ENCODE peak calls at places on chromosome 11, in ten cellular contexts. L, T, Q, K, R, E, D, H, P and I are unnamed samples.

GRCh38 chr11:114970908-114971645 is 292.8 kb downstream of the NXPE2 start:
- DNase-seq in E (no peak), H (no peak), L (no peak), K (no peak), P (no peak), T (no peak), R (no peak), Q (no peak), D (no peak), I (no peak)

GRCh38 chr11:3367221-3367620 is 11.7 kb downstream of the ZNF195 start:
- DNase-seq in H (no peak), Q (no peak), K (no peak), L (no peak), R (no peak), P (no peak), D (no peak), E (no peak), T (no peak), I (no peak)

GRCh38 chr11:86869966-86870570 is 69.7 kb downstream of the PRSS23 start:
- DNase-seq in L (peak), Q (peak), D (peak), P (peak), K (no peak), E (peak), T (peak), R (peak), H (no peak), I (peak)

GRCh38 chr11:116517584-116517983 is 255.2 kb downstream of the BUD13 start:
- DNase-seq in T (no peak), P (no peak), H (no peak), R (no peak), L (no peak), D (no peak), Q (no peak), E (no peak), K (no peak), I (no peak)

GRCh38 chr11:87454246-87454645 is 416.5 kb downstream of the TMEM135 start:
- DNase-seq in R (no peak), E (no peak), K (no peak), T (peak), Q (no peak), L (no peak), H (no peak), D (no peak), P (no peak), I (peak)

GRCh38 chr11:76410771-76411423 is 29.8 kb downstream of the GVQW3 start:
- DNase-seq in Q (peak), D (no peak), E (no peak), H (no peak), T (no peak), L (no peak), P (no peak), K (no peak), R (no peak), I (no peak)

GRCh38 chr11:117220999-117221774 is 10.7 kb downstream of the PCSK7 start:
- DNase-seq in D (no peak), H (no peak), K (no peak), E (peak), P (no peak), T (no peak), Q (no peak), R (peak), L (peak), I (no peak)

GRCh38 chr11:45266693-45267451 is 19.3 kb downstream of the SYT13 start:
- DNase-seq in Q (peak), K (peak), L (no peak), R (no peak), H (no peak), D (peak), P (no peak), T (no peak), E (no peak), I (no peak)

GRCh38 chr11:36253238-36253637 is 36.0 kb downstream of the COMMD9 start:
- DNase-seq in K (no peak), Q (no peak), H (no peak), T (no peak), D (no peak), E (no peak), L (no peak), R (no peak), P (no peak), I (no peak)

GRCh38 chr11:129302386-129303101 is 73.1 kb upstream of the BARX2 start:
- DNase-seq in D (no peak), L (no peak), R (no peak), K (no peak), P (no peak), E (no peak), H (no peak), T (no peak), Q (no peak), I (peak)

GRCh38 chr11:104033134-104033533 is 3.3 kb upstream of the DDI1 start:
- DNase-seq in D (peak), R (peak), P (no peak), T (peak), Q (no peak), K (no peak), E (peak), H (peak), L (peak), I (peak)

GRCh38 chr11:81237139-81237538 is 1496.5 kb downstream of the FAM181B start:
- DNase-seq in E (no peak), P (no peak), T (peak), L (peak), D (peak), Q (peak), R (no peak), H (no peak), K (no peak), I (peak)

GRCh38 chr11:57751676-57752253 is at the start of gene BTBD18:
- DNase-seq in K (no peak), H (no peak), E (no peak), R (peak), P (no peak), T (peak), L (peak), Q (peak), D (peak), I (peak)

GRCh38 chr11:106322111-106322510 is 244.6 kb downstream of the AASDHPPT start:
- DNase-seq in Q (no peak), R (no peak), D (no peak), K (no peak), E (no peak), T (no peak), H (no peak), P (no peak), L (no peak), I (no peak)

GRCh38 chr11:94767701-94768601 is at the start of gene AMOTL1:
- DNase-seq in H (no peak), Q (peak), T (peak), D (peak), R (peak), K (peak), L (peak), P (peak), E (peak), I (peak)

GRCh38 chr11:7673724-7674434 is 579 bp upstream of the CYB5R2 start:
- DNase-seq in D (no peak), H (no peak), Q (peak), R (no peak), P (no peak), L (no peak), T (no peak), K (peak), E (no peak), I (peak)

GRCh38 chr11:68315581-68315920 is 3.2 kb downstream of the LRP5 start:
- DNase-seq in T (no peak), H (no peak), L (no peak), K (peak), D (no peak), P (no peak), Q (peak), E (no peak), R (no peak), I (no peak)

GRCh38 chr11:121458551-121458950 is 5.8 kb upstream of the SORL1-AS1 start:
- DNase-seq in H (no peak), L (no peak), T (no peak), D (no peak), P (no peak), K (no peak), Q (no peak), E (no peak), R (no peak), I (no peak)

GRCh38 chr11:121453589-121454299 is 977 bp upstream of the SORL1-AS1 start:
- DNase-seq in T (no peak), K (no peak), E (no peak), L (no peak), P (no peak), R (no peak), H (no peak), D (no peak), Q (no peak), I (no peak)

GRCh38 chr11:121459413-121460041 is 6.8 kb upstream of the SORL1-AS1 start:
- DNase-seq in R (no peak), L (no peak), K (no peak), H (no peak), Q (no peak), D (no peak), E (no peak), P (no peak), T (no peak), I (no peak)

GRCh38 chr11:121455115-121455514 is 2.3 kb upstream of the SORL1-AS1 start:
- DNase-seq in H (no peak), K (no peak), D (no peak), R (no peak), T (no peak), Q (no peak), E (no peak), P (no peak), L (no peak), I (no peak)

GRCh38 chr11:121456816-121457431 is 4.2 kb upstream of the SORL1-AS1 start:
- DNase-seq in E (no peak), Q (no peak), H (no peak), P (no peak), T (no peak), K (no peak), D (no peak), R (no peak), L (no peak), I (no peak)
- H3K4me3 ChIP-seq in E (no peak), Q (no peak), H (no peak), P (no peak), T (no peak), K (no peak), D (no peak), R (no peak), L (no peak), I (no peak)

DNA sequence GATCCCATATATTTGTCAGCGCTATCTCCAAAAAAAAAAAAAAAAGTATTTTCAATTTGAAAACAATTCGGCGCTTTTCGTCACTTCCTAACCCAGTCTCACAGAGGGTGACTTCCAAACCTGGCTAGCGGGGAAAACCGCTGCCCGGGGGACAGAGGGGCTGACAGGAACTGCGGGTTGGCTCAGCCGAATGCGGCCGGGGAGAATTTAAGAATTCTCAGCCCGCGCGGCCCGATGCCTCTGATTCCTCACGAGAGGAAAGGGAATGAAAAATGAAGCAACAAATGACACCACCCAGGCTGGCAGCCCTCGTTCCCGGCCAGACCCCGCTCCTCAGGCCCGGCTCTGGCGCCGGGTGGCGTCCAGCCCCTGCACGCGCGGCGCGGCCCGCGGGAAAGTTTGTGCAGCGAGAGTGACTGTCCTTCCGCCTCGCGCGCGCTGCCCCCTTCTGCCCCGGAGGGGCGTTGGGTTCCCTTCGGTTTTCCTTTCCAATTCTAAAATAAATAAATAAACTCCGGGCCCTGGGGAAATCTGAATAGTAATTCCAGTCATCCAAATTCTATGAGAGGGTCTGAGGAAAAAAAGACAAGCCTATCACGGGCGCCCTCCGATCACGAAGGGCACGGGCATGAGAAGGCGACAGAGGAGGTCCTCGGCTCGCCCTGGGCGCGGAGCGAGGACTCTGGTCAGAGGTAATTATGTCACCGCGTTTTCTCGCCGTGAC is 4.8 kb upstream of the PAX6 start:
- DNase-seq in D (no peak), E (no peak), T (no peak), L (no peak), H (no peak), K (peak), R (no peak), Q (peak), P (no peak), I (no peak)
- TF ChIP-seq CTCF in D (no peak), E (no peak), T (no peak), L (no peak), H (no peak), K (no peak), R (no peak), Q (peak), P (no peak), I (no peak)

GRCh38 chr11:118610773-118611432 is 3.5 kb downstream of the PHLDB1 start:
- DNase-seq in R (peak), L (peak), K (peak), H (no peak), D (peak), E (peak), T (peak), Q (peak), P (no peak), I (peak)

GRCh38 chr11:118610220-118610772 is 2.9 kb downstream of the PHLDB1 start:
- DNase-seq in T (no peak), H (no peak), K (peak), Q (no peak), E (no peak), L (no peak), R (peak), D (no peak), P (no peak), I (no peak)

GRCh38 chr11:118608268-118609214 is 1.1 kb downstream of the PHLDB1 start:
- DNase-seq in E (peak), H (no peak), Q (peak), K (peak), D (peak), R (peak), T (peak), L (peak), P (no peak), I (peak)

GRCh38 chr11:118607401-118608267 is at the start of gene PHLDB1:
- DNase-seq in L (peak), E (peak), T (peak), H (no peak), K (peak), R (peak), Q (peak), P (no peak), D (peak), I (peak)

DNA sequence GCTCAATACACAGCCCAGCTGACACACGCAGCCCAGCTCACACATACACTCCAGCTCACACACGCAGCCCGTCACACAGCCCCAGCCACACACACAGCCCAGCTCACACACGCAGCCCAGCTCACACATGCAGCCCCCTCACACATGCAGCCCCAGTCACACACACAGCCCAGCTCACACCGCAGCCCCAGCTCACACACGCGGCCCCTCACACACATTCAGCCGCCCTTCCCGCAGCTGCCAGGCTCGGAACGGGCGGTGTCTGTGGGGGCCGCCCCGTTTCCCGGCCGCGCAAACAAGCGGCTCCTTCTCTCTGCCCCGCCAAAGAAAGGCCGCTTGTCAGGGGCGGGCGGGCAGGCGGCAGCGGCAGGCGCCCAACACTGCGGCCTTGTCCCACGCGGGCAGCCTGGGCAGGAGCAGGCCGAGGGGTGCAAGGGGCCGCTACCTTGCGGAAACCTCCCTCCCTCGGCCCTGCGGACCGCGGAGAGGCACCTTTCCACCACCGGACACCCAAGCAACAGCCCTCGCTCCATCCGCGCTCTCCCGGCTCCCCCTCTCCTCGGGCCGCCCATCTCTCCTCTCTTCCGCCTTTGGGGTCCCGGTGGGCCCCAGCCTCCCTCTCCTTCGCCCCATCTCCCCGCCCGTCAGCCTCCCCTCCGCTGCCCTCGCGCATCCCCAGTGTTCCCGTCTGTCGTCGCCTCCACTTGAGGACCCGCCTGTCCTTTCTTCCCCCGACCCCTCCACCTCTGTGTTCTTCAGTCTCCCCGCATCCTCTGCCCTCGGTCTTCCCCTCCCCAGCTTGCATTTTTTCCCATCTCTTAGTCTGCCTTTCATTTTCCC is 2.2 kb downstream of the PHLDB1 start:
- DNase-seq in E (no peak), T (peak), K (no peak), P (no peak), H (no peak), D (no peak), R (no peak), L (peak), Q (peak), I (no peak)
- H3K4me3 ChIP-seq in E (peak), T (peak), K (peak), P (peak), H (peak), D (no peak), R (peak), L (peak), Q (no peak), I (no peak)

GRCh38 chr11:134120143-134120850 is 51.4 kb downstream of the JAM3 start:
- DNase-seq in L (peak), T (peak), R (peak), H (peak), K (no peak), E (peak), Q (no peak), P (no peak), D (no peak), I (peak)
- TF ChIP-seq CTCF in L (no peak), T (no peak), R (no peak), H (no peak), K (no peak), E (no peak), Q (no peak), P (no peak), D (no peak), I (no peak)

DNA sequence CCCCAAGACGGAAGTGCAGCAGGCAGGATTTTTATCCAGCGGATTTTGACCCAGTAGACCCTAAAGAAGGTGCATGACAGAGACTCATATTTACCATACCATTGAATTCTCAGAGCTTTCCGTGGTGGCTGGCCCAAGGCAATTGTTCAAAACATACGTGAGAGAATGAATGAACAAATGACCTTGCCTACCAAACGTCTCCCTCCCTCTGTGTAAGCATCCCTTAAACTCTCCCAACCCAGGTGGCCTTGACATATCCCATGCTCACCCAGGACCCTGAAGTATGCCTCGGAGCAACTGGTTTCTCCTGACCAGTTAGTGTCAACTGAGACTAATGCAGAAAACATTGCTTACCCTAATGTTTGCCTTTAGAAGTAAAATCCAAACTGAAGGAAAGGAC is 154.9 kb downstream of the TEAD1 start:
- DNase-seq in K (no peak), H (no peak), Q (no peak), E (no peak), L (no peak), T (no peak), R (no peak), P (no peak), D (no peak), I (no peak)
- H3K4me3 ChIP-seq in K (peak), H (no peak), Q (no peak), E (no peak), L (no peak), T (no peak), R (no peak), P (no peak), D (no peak), I (no peak)

GRCh38 chr11:64072403-64072802 is 36.7 kb downstream of the FLRT1 start:
- DNase-seq in L (no peak), H (no peak), K (no peak), T (no peak), R (no peak), D (no peak), P (no peak), Q (no peak), E (no peak), I (no peak)

GRCh38 chr11:64071849-64072248 is 36.1 kb downstream of the FLRT1 start:
- DNase-seq in E (no peak), D (no peak), P (no peak), R (no peak), L (no peak), H (no peak), K (no peak), Q (no peak), T (no peak), I (no peak)

GRCh38 chr11:64073542-64073941 is 37.8 kb downstream of the FLRT1 start:
- DNase-seq in Q (no peak), L (no peak), P (no peak), E (no peak), K (no peak), R (no peak), H (no peak), T (no peak), D (no peak), I (no peak)

GRCh38 chr11:64074239-64074638 is 38.5 kb downstream of the FLRT1 start:
- DNase-seq in D (no peak), P (no peak), K (no peak), L (peak), R (no peak), E (no peak), H (no peak), T (no peak), Q (peak), I (peak)

DNA sequence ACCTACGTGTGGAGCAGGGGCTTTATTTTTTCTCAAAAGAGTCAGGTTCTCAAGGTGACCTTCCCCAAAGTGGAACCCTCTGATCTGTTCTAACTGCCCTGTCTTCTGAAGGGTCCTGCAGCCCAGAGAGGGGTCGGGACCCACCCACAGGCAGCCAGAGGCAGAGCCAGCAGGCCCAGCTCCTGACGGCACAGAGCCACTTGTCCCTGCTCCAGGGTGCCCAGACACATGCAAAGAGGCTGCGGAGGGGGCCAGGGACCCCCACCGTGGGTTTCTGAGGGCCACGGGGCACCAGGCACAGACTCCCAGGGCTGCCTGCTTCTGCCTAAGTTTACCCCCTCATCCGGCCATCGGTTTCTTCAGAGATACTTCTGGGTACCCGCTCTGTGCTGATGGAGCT is 37.1 kb downstream of the FLRT1 start:
- DNase-seq in Q (no peak), P (no peak), L (no peak), D (no peak), R (no peak), H (no peak), E (no peak), K (no peak), T (no peak), I (no peak)
- TF ChIP-seq CTCF in Q (no peak), P (no peak), L (no peak), D (no peak), R (no peak), H (no peak), E (no peak), K (no peak), T (no peak), I (no peak)

GRCh38 chr11:19259487-19260345 is 19.0 kb upstream of the E2F8 start:
- DNase-seq in K (peak), R (peak), H (no peak), L (peak), T (peak), P (no peak), E (peak), D (peak), Q (peak), I (peak)
- H3K4me3 ChIP-seq in K (no peak), R (peak), H (no peak), L (peak), T (no peak), P (peak), E (peak), D (no peak), Q (no peak), I (no peak)